ENCODE peak calls at places on chromosomes 2 and 18, in five cellular contexts. R is natural killer cell, G is suprapubic skin, A is BE2C, H is nephron progenitor cell. T is an unnamed sample.

GRCh38 chr18:35478520-35479435 is 19.0 kb downstream of the INO80C start:
- DNase-seq in R (no peak), G (no peak), A (no peak), H (no peak), T (no peak)

GRCh38 chr2:216003876-216004275 is 9.5 kb downstream of the MREG start:
- DNase-seq in R (no peak), G (no peak), A (no peak), H (no peak), T (no peak)

GRCh38 chr2:27920148-27920885 is 29.8 kb downstream of the BABAM2 start:
- DNase-seq in R (no peak), G (no peak), A (no peak), H (no peak), T (no peak)

GRCh38 chr2:102155703-102156515 is 13.4 kb downstream of the IL1R1 start:
- DNase-seq in R (no peak), G (no peak), A (no peak), H (no peak), T (no peak)

GRCh38 chr2:205925373-205926337 is 160.3 kb downstream of the INO80D start:
- DNase-seq in R (peak), G (peak), A (peak), H (peak), T (peak)

GRCh38 chr2:170300993-170301392 is 123.0 kb downstream of the MYO3B start:
- DNase-seq in R (no peak), G (no peak), A (no peak), H (no peak), T (no peak)

GRCh38 chr2:70716131-70716766 is 51.8 kb downstream of the ADD2 start:
- DNase-seq in R (no peak), G (no peak), A (no peak), H (no peak), T (peak)

GRCh38 chr2:164875334-164876205 is 33.9 kb upstream of the COBLL1 start:
- DNase-seq in R (no peak), G (no peak), A (no peak), H (no peak), T (no peak)

GRCh38 chr2:74424139-74424992 is 2.8 kb downstream of the WDR54 start:
- DNase-seq in R (no peak), G (peak), A (no peak), H (no peak), T (no peak)

GRCh38 chr2:28322887-28323483 is 69.7 kb upstream of the FOSL2 start:
- DNase-seq in R (no peak), G (no peak), A (no peak), H (no peak), T (no peak)

GRCh38 chr18:48719988-48720654 is 181.3 kb downstream of the CTIF start:
- DNase-seq in R (no peak), G (no peak), A (peak), H (no peak), T (no peak)

GRCh38 chr2:210502997-210503621 is 26.6 kb upstream of the LANCL1 start:
- DNase-seq in R (no peak), G (no peak), A (peak), H (peak), T (peak)

GRCh38 chr18:49725809-49726514 is 87.4 kb downstream of the ACAA2 start:
- DNase-seq in R (no peak), G (peak), A (peak), H (peak), T (peak)
- TF ChIP-seq CTCF in R (no peak), G (no peak), A (no peak), H (no peak), T (peak)

GRCh38 chr2:208407667-208408066 is 1.1 kb downstream of the PTH2R start:
- DNase-seq in R (no peak), G (no peak), A (peak), H (no peak), T (peak)
- TF ChIP-seq CTCF in R (no peak), G (no peak), A (peak), H (peak), T (peak)

GRCh38 chr18:25310045-25310444 is 41.9 kb downstream of the ZNF521 start:
- DNase-seq in R (no peak), G (no peak), A (no peak), H (no peak), T (no peak)
- TF ChIP-seq CTCF in R (no peak), G (no peak), A (no peak), H (no peak), T (no peak)

GRCh38 chr2:104804148-104804890 is 49.6 kb upstream of the POU3F3 start:
- DNase-seq in R (no peak), G (no peak), A (peak), H (no peak), T (no peak)
- TF ChIP-seq CTCF in R (no peak), G (no peak), A (no peak), H (no peak), T (no peak)

GRCh38 chr2:174765576-174765975 is 1.3 kb upstream of the CHRNA1 start:
- DNase-seq in R (no peak), G (no peak), A (no peak), H (no peak), T (no peak)
- TF ChIP-seq CTCF in R (no peak), G (no peak), A (no peak), H (no peak), T (no peak)

GRCh38 chr2:177799531-177799930 is 273.0 kb downstream of the PDE11A start:
- DNase-seq in R (no peak), G (no peak), A (peak), H (peak), T (peak)
- TF ChIP-seq CTCF in R (peak), G (peak), A (peak), H (peak), T (peak)

GRCh38 chr18:71116535-71116934 is 827.7 kb downstream of the SOCS6 start:
- DNase-seq in R (no peak), G (no peak), A (no peak), H (no peak), T (no peak)
- TF ChIP-seq CTCF in R (no peak), G (no peak), A (no peak), H (no peak), T (no peak)